ENCODE peak calls at places on chromosomes 4 and X, in six cellular contexts. One of them, this sample, is unnamed.

GRCh38 chr4:38132843-38133662 is 172.9 kb downstream of the PTTG2 start:
- DNase-seq in GM23248: no peak
- DNase-seq in MM.1S: peak; percentile 74
- DNase-seq in neural progenitor cell: no peak
- DNase-seq in PC-3: no peak
- DNase-seq in SK-N-SH: no peak
- DNase-seq in this sample: no peak

GRCh38 chr4:16579866-16580265 is 318.6 kb downstream of the LDB2 start:
- DNase-seq in GM23248: peak; percentile 69
- DNase-seq in MM.1S: no peak
- DNase-seq in neural progenitor cell: no peak
- DNase-seq in PC-3: no peak
- DNase-seq in SK-N-SH: no peak
- DNase-seq in this sample: no peak

GRCh38 chr4:93469560-93469959 is 359.0 kb upstream of the ATOH1 start:
- DNase-seq in GM23248: no peak
- DNase-seq in MM.1S: no peak
- DNase-seq in neural progenitor cell: no peak
- DNase-seq in PC-3: no peak
- DNase-seq in SK-N-SH: no peak
- DNase-seq in this sample: no peak

GRCh38 chr4:958314-958665 is 15.1 kb downstream of the DGKQ start:
- DNase-seq in GM23248: no peak
- DNase-seq in MM.1S: no peak
- DNase-seq in neural progenitor cell: no peak
- DNase-seq in PC-3: no peak
- DNase-seq in SK-N-SH: peak; percentile 37
- DNase-seq in this sample: no peak

GRCh38 chrX:103356897-103357296 is 591 bp downstream of the TCEAL9 start:
- DNase-seq in GM23248: peak; percentile 45
- DNase-seq in MM.1S: no peak
- DNase-seq in neural progenitor cell: peak; percentile 31
- DNase-seq in PC-3: peak; percentile 7
- DNase-seq in SK-N-SH: peak; percentile 29
- DNase-seq in this sample: peak; percentile 40

GRCh38 chrX:129983575-129984131 is 1.2 kb downstream of the BCORL1 start:
- DNase-seq in GM23248: peak; percentile 33
- DNase-seq in MM.1S: no peak
- DNase-seq in neural progenitor cell: peak; percentile 74
- DNase-seq in PC-3: no peak
- DNase-seq in SK-N-SH: peak; percentile 80
- DNase-seq in this sample: peak; percentile 50

GRCh38 chr4:47068986-47069385 is 37.6 kb downstream of the GABRB1 start:
- DNase-seq in GM23248: no peak
- DNase-seq in MM.1S: no peak
- DNase-seq in neural progenitor cell: no peak
- DNase-seq in PC-3: no peak
- DNase-seq in SK-N-SH: no peak
- DNase-seq in this sample: no peak

GRCh38 chr4:21898101-21898500 is 50.5 kb downstream of the KCNIP4 start:
- DNase-seq in GM23248: no peak
- DNase-seq in MM.1S: no peak
- DNase-seq in neural progenitor cell: no peak
- DNase-seq in PC-3: no peak
- DNase-seq in SK-N-SH: no peak
- DNase-seq in this sample: no peak

GRCh38 chr4:14726441-14727405 is 275.6 kb upstream of the CPEB2 start:
- DNase-seq in GM23248: peak; percentile 1
- DNase-seq in MM.1S: peak; percentile 86
- DNase-seq in neural progenitor cell: no peak
- DNase-seq in PC-3: peak; percentile 82
- DNase-seq in SK-N-SH: no peak
- DNase-seq in this sample: peak; percentile 25

GRCh38 chr4:23915459-23916132 is 25.7 kb upstream of the PPARGC1A start:
- DNase-seq in GM23248: no peak
- DNase-seq in MM.1S: no peak
- DNase-seq in neural progenitor cell: no peak
- DNase-seq in PC-3: no peak
- DNase-seq in SK-N-SH: no peak
- DNase-seq in this sample: no peak

GRCh38 chr4:42653606-42654560 is 3.0 kb downstream of the ATP8A1 start:
- DNase-seq in GM23248: no peak
- DNase-seq in MM.1S: no peak
- DNase-seq in neural progenitor cell: no peak
- DNase-seq in PC-3: peak; percentile 73
- DNase-seq in SK-N-SH: no peak
- DNase-seq in this sample: no peak

GRCh38 chr4:158013858-158014257 is 159.0 kb downstream of the GASK1B start:
- DNase-seq in GM23248: peak; percentile 22
- DNase-seq in MM.1S: no peak
- DNase-seq in neural progenitor cell: no peak
- DNase-seq in PC-3: peak; percentile 20
- DNase-seq in SK-N-SH: no peak
- DNase-seq in this sample: no peak

GRCh38 chr4:100164808-100165760 is 25.2 kb downstream of the DDIT4L start:
- DNase-seq in GM23248: no peak
- DNase-seq in MM.1S: no peak
- DNase-seq in neural progenitor cell: no peak
- DNase-seq in PC-3: no peak
- DNase-seq in SK-N-SH: no peak
- DNase-seq in this sample: no peak

GRCh38 chr4:109873791-109874514 is 26.0 kb downstream of the LRIT3 start:
- DNase-seq in GM23248: peak; percentile 37
- DNase-seq in MM.1S: no peak
- DNase-seq in neural progenitor cell: no peak
- DNase-seq in PC-3: peak; percentile 58
- DNase-seq in SK-N-SH: no peak
- DNase-seq in this sample: no peak

GRCh38 chr4:35124116-35124515 is 1120.2 kb downstream of the ARAP2 start:
- DNase-seq in GM23248: no peak
- DNase-seq in MM.1S: no peak
- DNase-seq in neural progenitor cell: no peak
- DNase-seq in PC-3: no peak
- DNase-seq in SK-N-SH: no peak
- DNase-seq in this sample: no peak

GRCh38 chr4:112287258-112287873 is 1.7 kb upstream of the TIFA start:
- DNase-seq in GM23248: no peak
- DNase-seq in MM.1S: no peak
- DNase-seq in neural progenitor cell: no peak
- DNase-seq in PC-3: no peak
- DNase-seq in SK-N-SH: no peak
- DNase-seq in this sample: no peak

GRCh38 chrX:150050387-150050786 is 112.1 kb upstream of the EOLA2 start:
- DNase-seq in GM23248: no peak
- DNase-seq in MM.1S: no peak
- DNase-seq in neural progenitor cell: no peak
- DNase-seq in PC-3: peak; percentile 14
- DNase-seq in SK-N-SH: no peak
- DNase-seq in this sample: peak; percentile 4

GRCh38 chr4:160772668-160773067 is 1391.1 kb downstream of the FSTL5 start:
- DNase-seq in GM23248: no peak
- DNase-seq in MM.1S: no peak
- DNase-seq in neural progenitor cell: no peak
- DNase-seq in PC-3: no peak
- DNase-seq in SK-N-SH: no peak
- DNase-seq in this sample: no peak

GRCh38 chr4:123244233-123244632 is 152.4 kb upstream of the SPRY1 start:
- DNase-seq in GM23248: no peak
- DNase-seq in MM.1S: no peak
- DNase-seq in neural progenitor cell: peak; percentile 10
- DNase-seq in PC-3: no peak
- DNase-seq in SK-N-SH: no peak
- DNase-seq in this sample: no peak

GRCh38 chr4:82784615-82785247 is 13.9 kb downstream of the SCD5 start:
- DNase-seq in GM23248: peak; percentile 87
- DNase-seq in MM.1S: no peak
- DNase-seq in neural progenitor cell: no peak
- DNase-seq in PC-3: peak; percentile 46
- DNase-seq in SK-N-SH: peak; percentile 72
- DNase-seq in this sample: no peak

GRCh38 chrX:46263494-46263893 is 281.7 kb downstream of the ZNF674 start:
- DNase-seq in GM23248: no peak
- DNase-seq in MM.1S: no peak
- DNase-seq in neural progenitor cell: no peak
- DNase-seq in PC-3: peak; percentile 88
- DNase-seq in SK-N-SH: no peak
- DNase-seq in this sample: no peak

GRCh38 chr4:7598939-7599790 is 164.4 kb upstream of the PSAPL1 start:
- DNase-seq in GM23248: no peak
- DNase-seq in MM.1S: no peak
- DNase-seq in neural progenitor cell: no peak
- DNase-seq in PC-3: no peak
- DNase-seq in SK-N-SH: no peak
- DNase-seq in this sample: no peak

GRCh38 chrX:148500428-148501120 is at the start of gene AFF2:
- DNase-seq in GM23248: peak; percentile 63
- DNase-seq in MM.1S: peak; percentile 47
- DNase-seq in neural progenitor cell: peak; percentile 81
- DNase-seq in PC-3: no peak
- DNase-seq in SK-N-SH: peak; percentile 54
- DNase-seq in this sample: peak; percentile 55

GRCh38 chr4:99815597-99816011 is 1.0 kb upstream of the DAPP1 start:
- DNase-seq in GM23248: peak; percentile 29
- DNase-seq in MM.1S: peak; percentile 59
- DNase-seq in neural progenitor cell: no peak
- DNase-seq in PC-3: peak; percentile 98
- DNase-seq in SK-N-SH: no peak
- DNase-seq in this sample: peak; percentile 33

GRCh38 chr4:182537031-182537617 is 293.9 kb downstream of the TENM3 start:
- DNase-seq in GM23248: no peak
- DNase-seq in MM.1S: no peak
- DNase-seq in neural progenitor cell: no peak
- DNase-seq in PC-3: no peak
- DNase-seq in SK-N-SH: no peak
- DNase-seq in this sample: no peak

GRCh38 chrX:118156953-118157608 is 40.5 kb upstream of the KLHL13 start:
- DNase-seq in GM23248: no peak
- DNase-seq in MM.1S: no peak
- DNase-seq in neural progenitor cell: no peak
- DNase-seq in PC-3: no peak
- DNase-seq in SK-N-SH: no peak
- DNase-seq in this sample: peak; percentile 3

GRCh38 chr4:185682236-185682635 is 129.8 kb downstream of the SORBS2 start:
- DNase-seq in GM23248: peak; percentile 70
- DNase-seq in MM.1S: no peak
- DNase-seq in neural progenitor cell: no peak
- DNase-seq in PC-3: peak; percentile 76
- DNase-seq in SK-N-SH: no peak
- DNase-seq in this sample: no peak

DNA sequence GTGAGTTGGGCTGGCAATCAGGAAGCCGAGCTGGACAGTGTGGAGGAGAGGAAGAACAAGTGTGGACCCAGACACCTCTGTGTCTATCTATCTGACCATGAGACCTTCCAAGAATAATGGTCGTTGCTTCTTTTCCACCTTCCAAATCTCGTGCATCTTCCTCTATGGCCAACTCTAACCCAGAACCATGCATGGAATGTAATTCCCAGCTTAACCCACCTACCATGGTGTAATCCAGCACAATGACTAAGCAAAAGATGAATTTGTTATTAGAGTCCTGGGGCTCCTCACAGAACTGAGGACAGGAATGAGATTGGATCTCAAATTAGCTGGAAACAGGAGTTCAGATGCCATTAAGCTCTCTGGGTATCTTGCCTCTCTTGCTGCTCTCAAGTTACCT is 17.4 kb upstream of the TMEM184C start:
- DNase-seq in GM23248: peak; percentile 63
- DNase-seq in MM.1S: no peak
- DNase-seq in neural progenitor cell: no peak
- DNase-seq in PC-3: no peak
- DNase-seq in SK-N-SH: no peak
- DNase-seq in this sample: no peak
- H3F3A ChIP-seq in GM23248: peaks cover 12% of the 10 kb centered on the region
- H3F3A ChIP-seq in MM.1S: no peaks in the 10 kb centered on the region
- H3F3A ChIP-seq in neural progenitor cell: no peaks in the 10 kb centered on the region
- H3F3A ChIP-seq in PC-3: no peaks in the 10 kb centered on the region
- H3F3A ChIP-seq in SK-N-SH: no peaks in the 10 kb centered on the region
- H3F3A ChIP-seq in this sample: no peaks in the 10 kb centered on the region

GRCh38 chrX:2500681-2501151 is at the start of the genes DHRSX and ZBED1:
- DNase-seq in GM23248: peak; percentile 73
- DNase-seq in MM.1S: peak; percentile 27
- DNase-seq in neural progenitor cell: peak; percentile 84
- DNase-seq in PC-3: peak; percentile 9
- DNase-seq in SK-N-SH: peak; percentile 90
- DNase-seq in this sample: no peak

GRCh38 chrX:2499507-2499906 is 1.3 kb downstream of the DHRSX start:
- DNase-seq in GM23248: no peak
- DNase-seq in MM.1S: no peak
- DNase-seq in neural progenitor cell: no peak
- DNase-seq in PC-3: no peak
- DNase-seq in SK-N-SH: no peak
- DNase-seq in this sample: no peak

GRCh38 chrX:2498781-2499302 is 1.9 kb downstream of the DHRSX start:
- DNase-seq in GM23248: peak; percentile 58
- DNase-seq in MM.1S: no peak
- DNase-seq in neural progenitor cell: peak; percentile 71
- DNase-seq in PC-3: no peak
- DNase-seq in SK-N-SH: no peak
- DNase-seq in this sample: peak; percentile 49

GRCh38 chrX:2500091-2500680 is 590 bp downstream of the DHRSX start:
- DNase-seq in GM23248: peak; percentile 89
- DNase-seq in MM.1S: peak; percentile 7
- DNase-seq in neural progenitor cell: peak; percentile 71
- DNase-seq in PC-3: peak; percentile 52
- DNase-seq in SK-N-SH: peak; percentile 84
- DNase-seq in this sample: peak; percentile 64

GRCh38 chrX:2497961-2498780 is 2.6 kb downstream of the DHRSX start:
- DNase-seq in GM23248: peak; percentile 55
- DNase-seq in MM.1S: no peak
- DNase-seq in neural progenitor cell: no peak
- DNase-seq in PC-3: no peak
- DNase-seq in SK-N-SH: no peak
- DNase-seq in this sample: no peak
- TF ChIP-seq EZH2phosphoT487 in GM23248: no peak
- TF ChIP-seq EZH2phosphoT487 in MM.1S: no peak
- TF ChIP-seq EZH2phosphoT487 in neural progenitor cell: no peak
- TF ChIP-seq EZH2phosphoT487 in PC-3: no peak
- TF ChIP-seq EZH2phosphoT487 in SK-N-SH: no peak
- TF ChIP-seq EZH2phosphoT487 in this sample: no peak

GRCh38 chr4:25767877-25768475 is 94.8 kb downstream of the SEL1L3 start:
- DNase-seq in GM23248: peak; percentile 82
- DNase-seq in MM.1S: peak; percentile 42
- DNase-seq in neural progenitor cell: peak; percentile 84
- DNase-seq in PC-3: peak; percentile 69
- DNase-seq in SK-N-SH: peak; percentile 73
- DNase-seq in this sample: peak; percentile 84
- H3F3A ChIP-seq in GM23248: no peaks in the 10 kb centered on the region
- H3F3A ChIP-seq in MM.1S: no peaks in the 10 kb centered on the region
- H3F3A ChIP-seq in neural progenitor cell: no peaks in the 10 kb centered on the region
- H3F3A ChIP-seq in PC-3: no peaks in the 10 kb centered on the region
- H3F3A ChIP-seq in SK-N-SH: peaks cover 2% of the 10 kb centered on the region
- H3F3A ChIP-seq in this sample: no peaks in the 10 kb centered on the region

DNA sequence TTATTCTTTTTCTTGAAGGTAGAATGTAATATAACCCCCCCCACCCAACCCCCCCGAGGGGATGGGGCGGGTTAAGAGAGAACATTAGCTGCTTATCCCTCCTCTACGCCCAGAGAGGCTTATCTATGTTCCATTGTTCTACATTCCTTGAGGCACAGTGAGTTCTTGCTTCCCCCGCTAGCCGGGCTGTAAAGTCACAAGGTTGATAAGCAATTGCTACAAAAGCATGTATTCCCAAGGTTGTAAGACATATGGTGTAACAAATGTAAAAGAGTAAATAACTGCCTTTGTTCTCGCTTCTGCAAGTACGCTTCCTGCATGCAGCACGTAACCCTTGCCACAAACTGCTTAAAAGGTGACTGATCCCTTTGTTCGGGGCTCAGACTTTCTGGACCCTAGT is 8.2 kb downstream of the DCAF8L2 start:
- DNase-seq in GM23248: no peak
- DNase-seq in MM.1S: no peak
- DNase-seq in neural progenitor cell: peak; percentile 66
- DNase-seq in PC-3: no peak
- DNase-seq in SK-N-SH: no peak
- DNase-seq in this sample: peak; percentile 9
- TF ChIP-seq EZH2phosphoT487 in GM23248: no peak
- TF ChIP-seq EZH2phosphoT487 in MM.1S: no peak
- TF ChIP-seq EZH2phosphoT487 in neural progenitor cell: no peak
- TF ChIP-seq EZH2phosphoT487 in PC-3: no peak
- TF ChIP-seq EZH2phosphoT487 in SK-N-SH: no peak
- TF ChIP-seq EZH2phosphoT487 in this sample: no peak

This sample was measured in GM23338.